ENCODE peak calls at places on chromosomes 13 and 19, in nine cellular contexts. Y is MM.1S, P is mucosa of gallbladder, U is head of caudate nucleus, W is GM06990, S is ELR, A is NCI-H345, V is GM23248, N is gastrocnemius medialis. B is an unnamed sample.

GRCh38 chr19:47209323-47210179 is 21.4 kb downstream of the BBC3 start:
- DNase-seq in Y (no peak), P (no peak), U (no peak), W (no peak), S (no peak), A (no peak), V (no peak), N (no peak), B (no peak)

GRCh38 chr19:46731007-46731501 is 14.1 kb upstream of the PRKD2 start:
- DNase-seq in Y (no peak), P (no peak), U (no peak), W (no peak), S (peak), A (no peak), V (peak), N (no peak), B (peak)

GRCh38 chr19:17616961-17617806 is 61.7 kb downstream of the COLGALT1 start:
- DNase-seq in Y (no peak), P (no peak), U (no peak), W (no peak), S (peak), A (no peak), V (peak), N (no peak), B (no peak)

GRCh38 chr19:18441804-18442788 is 4.2 kb upstream of the ISYNA1 start:
- DNase-seq in Y (no peak), P (no peak), U (no peak), W (no peak), S (no peak), A (no peak), V (no peak), N (no peak), B (no peak)

GRCh38 chr19:28406237-28406596 is 806.7 kb downstream of the UQCRFS1 start:
- DNase-seq in Y (no peak), P (no peak), U (no peak), W (no peak), S (no peak), A (peak), V (no peak), N (no peak), B (no peak)

GRCh38 chr13:39038569-39038898 is 278 bp downstream of the NHLRC3 start:
- DNase-seq in Y (peak), P (peak), U (no peak), W (no peak), S (peak), A (no peak), V (peak), N (no peak), B (no peak)

GRCh38 chr13:80030491-80030890 is 310.4 kb downstream of the SPRY2 start:
- DNase-seq in Y (no peak), P (peak), U (no peak), W (no peak), S (peak), A (no peak), V (peak), N (no peak), B (no peak)

GRCh38 chr19:52941941-52942370 is 18.7 kb upstream of the ZNF888 start:
- DNase-seq in Y (peak), P (no peak), U (no peak), W (no peak), S (peak), A (peak), V (peak), N (no peak), B (peak)

GRCh38 chr13:113835461-113836274 is 28.2 kb downstream of the GAS6 start:
- DNase-seq in Y (no peak), P (no peak), U (no peak), W (no peak), S (peak), A (peak), V (peak), N (no peak), B (no peak)

GRCh38 chr13:79870766-79871165 is 389.8 kb downstream of the NDFIP2 start:
- DNase-seq in Y (no peak), P (no peak), U (no peak), W (no peak), S (peak), A (no peak), V (peak), N (no peak), B (no peak)

GRCh38 chr13:43883636-43884035 is 3.9 kb downstream of the LACC1 start:
- DNase-seq in Y (no peak), P (no peak), U (no peak), W (no peak), S (no peak), A (no peak), V (peak), N (no peak), B (no peak)

B was measured in stomach.